ENCODE peak calls at places on chromosomes 12 and 14, in eight cellular contexts. One of them, this sample, is unnamed.

GRCh38 chr12:22923768-22924167 is 298.8 kb downstream of the ETNK1 start:
- DNase-seq in heart right ventricle: no peak
- DNase-seq in left lung: no peak
- DNase-seq in tibial artery: no peak
- DNase-seq in uterus: no peak
- DNase-seq in astrocyte of the spinal cord: no peak
- DNase-seq in foreskin fibroblast: no peak
- DNase-seq in psoas muscle: no peak
- DNase-seq in this sample: no peak

GRCh38 chr14:100140452-100141132 is 18.9 kb downstream of the DEGS2 start:
- DNase-seq in heart right ventricle: no peak
- DNase-seq in astrocyte of the spinal cord: peak
- DNase-seq in uterus: no peak
- DNase-seq in psoas muscle: no peak
- DNase-seq in left lung: peak
- DNase-seq in foreskin fibroblast: no peak
- DNase-seq in tibial artery: no peak
- DNase-seq in this sample: no peak

GRCh38 chr12:179131-179884 is 34.6 kb downstream of the SLC6A12 start:
- DNase-seq in psoas muscle: no peak
- DNase-seq in astrocyte of the spinal cord: no peak
- DNase-seq in tibial artery: no peak
- DNase-seq in heart right ventricle: peak
- DNase-seq in uterus: no peak
- DNase-seq in foreskin fibroblast: no peak
- DNase-seq in left lung: peak
- DNase-seq in this sample: no peak

GRCh38 chr12:104182144-104182543 is 33.4 kb upstream of the TXNRD1 start:
- DNase-seq in tibial artery: peak
- DNase-seq in uterus: peak
- DNase-seq in left lung: no peak
- DNase-seq in heart right ventricle: peak
- DNase-seq in psoas muscle: peak
- DNase-seq in foreskin fibroblast: peak
- DNase-seq in astrocyte of the spinal cord: peak
- DNase-seq in this sample: peak

GRCh38 chr12:7047318-7047717 is 13.2 kb upstream of the C1S start:
- DNase-seq in tibial artery: no peak
- DNase-seq in psoas muscle: no peak
- DNase-seq in foreskin fibroblast: no peak
- DNase-seq in left lung: no peak
- DNase-seq in astrocyte of the spinal cord: no peak
- DNase-seq in heart right ventricle: no peak
- DNase-seq in uterus: no peak
- DNase-seq in this sample: no peak

GRCh38 chr14:77284066-77284855 is 13.3 kb upstream of the NGB start:
- DNase-seq in uterus: no peak
- DNase-seq in astrocyte of the spinal cord: no peak
- DNase-seq in left lung: no peak
- DNase-seq in foreskin fibroblast: no peak
- DNase-seq in tibial artery: peak
- DNase-seq in heart right ventricle: no peak
- DNase-seq in psoas muscle: no peak
- DNase-seq in this sample: no peak

GRCh38 chr14:101812071-101812470 is 50.6 kb downstream of the PPP2R5C start:
- DNase-seq in heart right ventricle: no peak
- DNase-seq in left lung: no peak
- DNase-seq in tibial artery: no peak
- DNase-seq in uterus: no peak
- DNase-seq in astrocyte of the spinal cord: no peak
- DNase-seq in foreskin fibroblast: no peak
- DNase-seq in psoas muscle: no peak
- DNase-seq in this sample: no peak

GRCh38 chr12:124861898-124862676 is 1.6 kb downstream of the SCARB1 start:
- DNase-seq in foreskin fibroblast: no peak
- DNase-seq in astrocyte of the spinal cord: no peak
- DNase-seq in uterus: no peak
- DNase-seq in heart right ventricle: no peak
- DNase-seq in tibial artery: no peak
- DNase-seq in left lung: no peak
- DNase-seq in psoas muscle: no peak
- DNase-seq in this sample: no peak

GRCh38 chr12:127006972-127007371 is 1260.0 kb upstream of the TMEM132C start:
- DNase-seq in left lung: no peak
- DNase-seq in tibial artery: no peak
- DNase-seq in uterus: no peak
- DNase-seq in psoas muscle: no peak
- DNase-seq in astrocyte of the spinal cord: no peak
- DNase-seq in foreskin fibroblast: no peak
- DNase-seq in heart right ventricle: no peak
- DNase-seq in this sample: no peak

GRCh38 chr12:106903241-106903950 is 52.3 kb upstream of the TMEM263 start:
- DNase-seq in uterus: peak
- DNase-seq in tibial artery: peak
- DNase-seq in astrocyte of the spinal cord: peak
- DNase-seq in left lung: peak
- DNase-seq in foreskin fibroblast: peak
- DNase-seq in psoas muscle: peak
- DNase-seq in heart right ventricle: peak
- DNase-seq in this sample: no peak

GRCh38 chr14:63200035-63200740 is 4.1 kb upstream of the RHOJ start:
- DNase-seq in astrocyte of the spinal cord: no peak
- DNase-seq in foreskin fibroblast: no peak
- DNase-seq in psoas muscle: peak
- DNase-seq in uterus: no peak
- DNase-seq in heart right ventricle: peak
- DNase-seq in left lung: no peak
- DNase-seq in tibial artery: no peak
- DNase-seq in this sample: no peak

GRCh38 chr14:24264298-24264697 is 1.3 kb upstream of the TGM1 start:
- DNase-seq in left lung: no peak
- DNase-seq in foreskin fibroblast: no peak
- DNase-seq in tibial artery: peak
- DNase-seq in heart right ventricle: no peak
- DNase-seq in astrocyte of the spinal cord: no peak
- DNase-seq in uterus: no peak
- DNase-seq in psoas muscle: no peak
- DNase-seq in this sample: no peak

GRCh38 chr12:77681726-77682125 is 149.0 kb upstream of the NAV3 start:
- DNase-seq in tibial artery: no peak
- DNase-seq in foreskin fibroblast: no peak
- DNase-seq in heart right ventricle: no peak
- DNase-seq in astrocyte of the spinal cord: no peak
- DNase-seq in left lung: no peak
- DNase-seq in psoas muscle: no peak
- DNase-seq in uterus: no peak
- DNase-seq in this sample: no peak

GRCh38 chr14:81449114-81449513 is 49.0 kb upstream of the STON2 start:
- DNase-seq in astrocyte of the spinal cord: no peak
- DNase-seq in foreskin fibroblast: no peak
- DNase-seq in tibial artery: no peak
- DNase-seq in psoas muscle: peak
- DNase-seq in left lung: no peak
- DNase-seq in heart right ventricle: peak
- DNase-seq in uterus: no peak
- DNase-seq in this sample: no peak

GRCh38 chr14:33679461-33680225 is 271.2 kb downstream of the EGLN3 start:
- DNase-seq in astrocyte of the spinal cord: peak
- DNase-seq in left lung: no peak
- DNase-seq in foreskin fibroblast: peak
- DNase-seq in heart right ventricle: no peak
- DNase-seq in tibial artery: no peak
- DNase-seq in uterus: no peak
- DNase-seq in psoas muscle: no peak
- DNase-seq in this sample: peak

DNA sequence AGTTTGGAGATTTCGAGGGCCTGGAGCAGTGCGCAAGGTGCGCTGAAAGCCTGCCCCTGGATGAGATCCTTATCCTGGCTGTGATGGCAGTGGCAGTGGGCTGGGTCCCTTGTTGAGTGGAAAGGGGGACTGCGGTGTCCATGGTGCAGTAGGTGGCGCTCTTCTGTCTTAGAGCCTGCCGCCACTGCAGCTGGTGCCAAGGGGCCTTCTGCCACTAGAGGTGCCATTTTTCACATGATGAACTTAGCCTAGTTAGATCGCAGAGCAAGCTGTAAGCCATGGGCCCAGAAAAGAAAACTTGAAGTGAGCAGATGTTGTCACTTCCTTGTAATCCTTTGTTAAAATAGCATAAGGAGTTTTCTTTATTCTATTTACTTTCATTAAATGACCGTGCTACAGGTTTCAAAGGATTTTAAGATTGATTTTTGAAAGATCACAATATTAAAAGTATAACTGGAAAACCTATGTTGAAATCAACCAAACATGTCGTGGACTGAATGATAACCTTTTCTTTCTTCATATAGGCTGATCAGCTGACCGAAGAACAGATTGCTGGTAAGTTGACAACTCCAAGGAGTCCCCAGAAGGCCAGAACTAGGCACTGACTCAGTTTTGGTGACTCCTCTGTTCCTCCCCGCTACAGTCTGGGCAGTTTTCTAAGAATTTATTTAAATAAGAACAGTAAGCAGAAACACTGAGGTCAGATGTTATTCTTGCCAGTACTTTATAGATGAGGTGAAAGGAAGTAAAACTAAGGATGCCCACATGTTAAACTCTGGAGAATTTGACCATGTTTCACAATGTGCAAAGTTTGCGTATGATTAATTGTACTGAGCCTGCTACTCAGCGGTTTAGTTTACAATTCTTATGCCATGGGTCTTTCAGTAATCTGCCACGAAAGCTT is 3.0 kb downstream of the CALM1 start:
- DNase-seq in psoas muscle: peak
- DNase-seq in foreskin fibroblast: peak
- DNase-seq in uterus: peak
- DNase-seq in astrocyte of the spinal cord: peak
- DNase-seq in heart right ventricle: peak
- DNase-seq in tibial artery: peak
- DNase-seq in left lung: peak
- DNase-seq in this sample: peak
- H3K4me3 ChIP-seq in psoas muscle: peak
- H3K4me3 ChIP-seq in foreskin fibroblast: peak
- H3K4me3 ChIP-seq in uterus: no peak
- H3K4me3 ChIP-seq in astrocyte of the spinal cord: peak
- H3K4me3 ChIP-seq in heart right ventricle: peak
- H3K4me3 ChIP-seq in tibial artery: peak
- H3K4me3 ChIP-seq in left lung: peak
- H3K4me3 ChIP-seq in this sample: peak

DNA sequence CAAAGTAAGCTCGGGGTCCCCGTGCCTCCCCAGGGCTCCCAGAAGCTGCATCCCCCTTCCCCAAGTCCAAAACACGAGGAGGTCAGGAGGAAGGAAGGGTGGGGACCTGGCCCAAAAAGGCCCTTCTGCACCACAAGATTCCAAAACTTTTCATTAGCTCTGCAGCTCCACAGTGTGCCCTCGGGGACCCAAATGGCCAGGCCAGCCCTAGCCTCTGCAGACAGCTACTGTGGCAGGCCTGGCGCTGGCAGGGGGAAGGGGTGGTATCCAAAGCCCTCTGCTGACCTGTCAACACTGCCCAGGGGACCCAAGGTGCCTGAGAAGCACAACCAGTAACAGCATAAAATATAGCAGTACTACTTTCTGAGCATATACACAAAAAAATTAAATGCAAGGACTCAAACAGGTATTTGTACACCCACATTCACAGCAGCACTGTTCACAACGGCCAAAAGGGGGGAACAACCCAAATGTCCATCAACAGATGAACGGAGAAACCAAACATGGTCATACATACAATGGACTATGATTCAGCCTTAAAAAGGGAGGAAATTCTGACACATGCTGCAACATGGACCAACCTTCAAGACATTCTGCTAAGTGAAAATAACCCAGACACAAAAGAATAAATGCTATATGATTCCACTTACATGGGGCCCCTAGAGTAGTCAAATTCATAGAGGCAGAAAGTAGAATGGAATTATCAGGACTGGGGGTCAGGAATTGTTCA is 29.7 kb downstream of the ACTN1 start:
- DNase-seq in tibial artery: no peak
- DNase-seq in uterus: no peak
- DNase-seq in foreskin fibroblast: no peak
- DNase-seq in psoas muscle: no peak
- DNase-seq in astrocyte of the spinal cord: no peak
- DNase-seq in left lung: no peak
- DNase-seq in heart right ventricle: no peak
- DNase-seq in this sample: no peak
- H3K4me3 ChIP-seq in tibial artery: no peak
- H3K4me3 ChIP-seq in uterus: no peak
- H3K4me3 ChIP-seq in foreskin fibroblast: no peak
- H3K4me3 ChIP-seq in psoas muscle: no peak
- H3K4me3 ChIP-seq in astrocyte of the spinal cord: no peak
- H3K4me3 ChIP-seq in left lung: no peak
- H3K4me3 ChIP-seq in heart right ventricle: no peak
- H3K4me3 ChIP-seq in this sample: no peak

DNA sequence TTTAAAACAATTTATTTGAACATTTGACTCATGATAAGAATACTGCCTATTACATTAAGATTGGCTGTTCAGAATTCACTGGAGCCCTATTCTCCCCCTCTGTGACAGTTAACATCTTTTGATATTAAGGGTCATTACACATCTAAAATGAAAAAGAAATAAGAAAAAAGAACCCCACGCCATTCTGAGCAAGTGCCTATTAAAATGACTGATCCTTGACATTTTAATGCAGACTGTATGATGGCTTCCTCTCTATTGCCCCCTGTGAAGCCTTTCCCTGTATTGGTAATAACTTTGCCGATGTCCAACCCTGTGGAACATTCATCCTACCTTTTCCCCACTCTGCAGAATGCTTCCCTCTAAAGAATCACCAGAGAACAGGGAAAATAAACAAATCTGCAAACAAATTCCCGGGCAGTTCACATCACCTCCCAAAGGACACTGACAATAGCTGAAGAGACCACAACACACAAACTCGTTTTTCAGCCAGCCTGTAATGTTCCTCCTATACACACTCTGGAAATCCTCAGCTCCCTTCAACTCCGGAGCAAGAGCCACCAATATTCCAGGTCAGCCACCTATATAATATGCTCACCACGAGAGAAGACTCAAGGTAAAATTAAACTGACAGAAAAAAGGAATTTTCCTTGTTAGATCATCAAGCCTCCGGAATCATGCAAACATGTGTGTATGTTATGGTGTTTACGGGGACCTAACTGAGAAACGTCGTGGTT is 2.1 kb downstream of the NIN start:
- DNase-seq in psoas muscle: no peak
- DNase-seq in left lung: no peak
- DNase-seq in tibial artery: no peak
- DNase-seq in astrocyte of the spinal cord: no peak
- DNase-seq in foreskin fibroblast: no peak
- DNase-seq in heart right ventricle: no peak
- DNase-seq in uterus: no peak
- DNase-seq in this sample: no peak
- H3K4me3 ChIP-seq in psoas muscle: peak
- H3K4me3 ChIP-seq in left lung: peak
- H3K4me3 ChIP-seq in tibial artery: peak
- H3K4me3 ChIP-seq in astrocyte of the spinal cord: peak
- H3K4me3 ChIP-seq in foreskin fibroblast: peak
- H3K4me3 ChIP-seq in heart right ventricle: peak
- H3K4me3 ChIP-seq in uterus: no peak
- H3K4me3 ChIP-seq in this sample: peak

DNA sequence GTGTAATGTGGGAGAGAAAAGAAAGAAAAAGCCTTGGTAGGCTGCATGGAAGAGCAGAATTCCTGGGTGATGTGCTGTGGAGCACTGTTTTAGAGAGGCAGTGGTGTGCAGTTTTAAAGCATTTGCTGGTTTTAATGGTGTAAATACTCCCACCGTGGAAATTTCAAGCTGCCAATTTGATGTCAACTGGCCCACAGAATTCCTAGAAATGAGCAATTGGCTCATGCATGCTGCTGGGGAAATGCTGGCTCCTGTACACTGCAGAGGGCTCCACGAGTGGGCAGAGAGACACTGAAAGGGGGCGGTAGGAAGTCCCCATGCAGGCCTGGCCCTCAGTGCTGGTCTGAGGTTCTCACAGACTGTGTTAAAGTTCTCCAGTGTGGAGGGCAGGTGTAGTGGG is 99.4 kb upstream of the NTF3 start:
- DNase-seq in foreskin fibroblast: no peak
- DNase-seq in heart right ventricle: no peak
- DNase-seq in tibial artery: no peak
- DNase-seq in uterus: no peak
- DNase-seq in psoas muscle: no peak
- DNase-seq in left lung: no peak
- DNase-seq in astrocyte of the spinal cord: no peak
- DNase-seq in this sample: no peak
- H3K4me3 ChIP-seq in foreskin fibroblast: no peak
- H3K4me3 ChIP-seq in heart right ventricle: no peak
- H3K4me3 ChIP-seq in tibial artery: no peak
- H3K4me3 ChIP-seq in uterus: no peak
- H3K4me3 ChIP-seq in psoas muscle: no peak
- H3K4me3 ChIP-seq in left lung: no peak
- H3K4me3 ChIP-seq in astrocyte of the spinal cord: no peak
- H3K4me3 ChIP-seq in this sample: no peak